ENCODE peak calls at places on chromosomes 5 and 9, in seven cellular contexts. A is H1, Q is PC-3, I is astrocyte, J is DND-41, R is neural progenitor cell, H is fibroblast of lung. K is an unnamed sample.

GRCh38 chr9:110114888-110115259 is 93.1 kb downstream of the C9orf152 start:
- DNase-seq in R (no peak), J (no peak), I (no peak), A (no peak), H (peak), Q (no peak), K (no peak)

GRCh38 chr5:2182020-2182419 is 299.3 kb upstream of the IRX4 start:
- DNase-seq in A (no peak), R (no peak), Q (no peak), H (no peak), I (no peak), J (no peak), K (no peak)

GRCh38 chr5:36152324-36153298 is 700 bp downstream of the SKP2 start:
- DNase-seq in R (peak), H (peak), Q (peak), A (no peak), J (peak), I (peak), K (peak)

GRCh38 chr5:95441631-95442030 is 50.5 kb downstream of the FAM81B start:
- DNase-seq in R (peak), Q (no peak), H (no peak), J (no peak), A (no peak), I (no peak), K (no peak)

GRCh38 chr9:31639444-31639843 is 745.0 kb upstream of the ACO1 start:
- DNase-seq in R (peak), H (no peak), A (no peak), J (no peak), I (no peak), Q (no peak), K (no peak)

GRCh38 chr9:29822458-29822857 is 2249.2 kb upstream of the C9orf72 start:
- DNase-seq in A (no peak), H (no peak), I (no peak), R (no peak), J (no peak), Q (no peak), K (no peak)

GRCh38 chr5:9108156-9108555 is 437.7 kb downstream of the SEMA5A start:
- DNase-seq in J (no peak), I (no peak), Q (no peak), R (peak), H (no peak), A (no peak), K (no peak)

GRCh38 chr5:133048993-133049725 is 2.7 kb upstream of the HSPA4 start:
- DNase-seq in A (no peak), Q (no peak), I (peak), H (peak), R (no peak), J (no peak), K (no peak)

DNA sequence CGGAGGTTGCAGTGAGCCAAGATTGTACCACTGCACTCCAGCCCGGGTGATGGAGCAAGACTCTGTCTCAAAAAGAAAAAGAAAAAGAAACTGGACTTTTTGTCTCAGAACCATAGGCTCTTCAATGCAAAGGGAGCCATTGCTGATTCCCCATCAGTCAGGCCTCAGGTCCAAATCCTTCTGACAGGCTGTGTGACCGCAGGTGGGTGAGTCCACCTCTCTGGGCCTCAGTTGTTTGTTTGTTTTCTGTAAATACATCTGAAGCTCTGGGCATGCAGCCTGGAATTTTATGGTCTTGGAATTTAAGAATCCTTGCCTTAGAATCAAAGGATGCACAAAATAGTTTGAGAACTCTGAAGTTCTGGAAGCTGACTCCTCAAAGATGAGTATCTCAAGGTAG is 21.1 kb upstream of the TOR2A start:
- DNase-seq in Q (no peak), R (no peak), A (no peak), H (no peak), I (no peak), J (no peak), K (no peak)
- H3K27ac ChIP-seq in Q (no peak), R (no peak), A (no peak), H (no peak), I (no peak), J (no peak), K (no peak)

DNA sequence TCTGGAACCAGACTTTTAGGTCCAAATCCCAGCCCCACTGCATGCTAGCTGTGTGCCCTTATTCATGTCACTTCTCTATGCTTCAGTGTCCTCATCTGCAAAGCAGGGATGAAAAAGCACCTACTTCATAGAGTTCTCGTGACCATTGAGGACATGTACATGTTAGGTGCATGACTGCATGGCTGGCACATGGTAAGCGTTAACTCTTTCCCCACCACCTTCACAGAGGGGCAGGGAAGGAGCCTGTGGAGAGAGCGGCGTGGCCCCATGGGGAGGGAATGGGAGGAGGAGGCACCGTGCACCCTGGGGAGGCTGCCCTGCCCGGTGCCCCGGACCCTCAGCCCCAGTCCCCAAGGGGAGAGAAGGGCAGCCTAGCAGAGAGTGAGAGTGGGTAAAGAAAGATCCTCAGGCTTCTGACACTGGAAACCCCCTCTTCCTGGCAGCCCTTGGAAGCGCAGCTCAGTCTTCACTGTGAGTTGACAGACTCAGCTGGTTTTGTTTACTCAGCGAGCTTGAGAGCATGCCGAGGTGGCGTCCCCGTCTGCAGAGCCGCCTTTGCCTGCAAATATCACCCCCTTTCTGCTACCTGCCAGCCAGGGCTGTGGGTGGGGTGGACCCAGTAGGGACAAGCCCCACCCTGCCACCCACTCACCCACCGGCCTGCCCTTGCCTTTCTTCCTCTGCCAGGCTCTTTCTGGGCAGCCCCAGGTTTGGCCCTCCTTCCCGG is 10.6 kb upstream of the ANGPTL2 start:
- DNase-seq in R (peak), A (peak), Q (no peak), J (no peak), H (peak), I (peak), K (no peak)
- H3K9ac ChIP-seq in R (no peak), A (no peak), Q (no peak), J (no peak), H (peak), I (peak), K (no peak)

DNA sequence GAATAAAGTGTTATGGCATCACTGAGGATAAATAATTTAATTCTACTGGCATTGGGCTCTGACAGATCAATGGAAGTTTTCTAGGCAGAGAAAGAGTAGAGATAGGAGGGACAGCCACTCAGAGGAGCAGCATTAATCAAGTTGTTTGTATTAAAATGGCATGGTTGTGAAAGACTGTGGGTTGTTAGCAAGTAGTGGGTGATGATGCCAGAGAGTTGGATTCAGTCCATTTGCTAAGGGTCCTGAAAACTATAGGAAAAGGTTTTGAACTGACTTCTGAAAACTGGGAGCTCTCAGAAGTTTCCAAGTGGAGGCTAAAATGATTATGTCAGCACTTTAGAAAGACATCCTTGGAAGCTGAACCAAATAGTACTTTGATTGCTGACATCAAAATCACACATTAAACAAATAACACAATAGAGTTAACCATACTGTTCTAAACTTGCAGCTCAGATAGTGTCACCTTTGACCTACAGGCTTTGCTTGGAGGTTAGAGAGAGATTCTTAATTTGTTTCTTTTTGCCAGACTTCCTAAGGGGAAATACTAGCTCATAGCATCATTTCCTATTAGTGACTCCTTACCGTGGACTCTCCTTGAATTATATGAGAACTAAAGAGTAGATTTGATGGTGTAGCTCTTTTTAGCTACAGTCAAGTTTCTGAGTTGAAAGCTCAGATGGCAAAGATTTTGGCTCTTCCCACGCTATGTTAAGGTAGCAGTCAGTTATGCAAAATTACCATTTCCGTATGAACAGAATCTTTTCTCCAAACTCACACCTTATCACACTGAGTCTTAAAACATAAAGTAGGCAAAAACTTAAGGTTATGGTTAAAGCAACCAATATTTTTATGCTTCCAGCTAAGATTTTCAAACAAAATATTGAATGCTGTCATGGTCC is 277.1 kb downstream of the NR3C1 start:
- DNase-seq in A (no peak), J (no peak), H (no peak), I (no peak), R (no peak), Q (no peak), K (no peak)
- H3K27ac ChIP-seq in A (no peak), J (no peak), H (no peak), I (no peak), R (no peak), Q (no peak), K (no peak)

DNA sequence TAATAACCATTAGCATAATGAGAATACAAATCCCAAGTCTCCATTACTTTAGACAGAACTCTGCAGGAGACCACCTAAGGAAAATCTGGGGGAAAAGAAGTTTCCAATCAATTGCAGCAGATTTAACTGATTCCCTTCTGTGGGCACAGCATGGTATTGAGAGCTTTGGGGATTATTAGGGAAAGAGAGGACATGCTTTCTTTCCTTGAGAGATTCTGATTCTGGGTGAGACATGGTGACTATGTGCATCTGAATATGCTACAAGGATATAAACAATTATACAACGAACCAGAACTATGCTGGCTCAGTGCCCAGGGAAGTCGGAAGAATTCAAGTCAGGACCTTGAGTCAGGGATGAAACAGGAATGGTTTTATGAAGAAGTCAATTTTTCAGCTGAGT is 183.7 kb downstream of the PDE4D start:
- DNase-seq in R (peak), A (no peak), H (peak), Q (peak), I (peak), J (no peak), K (no peak)
- H3K9ac ChIP-seq in R (no peak), A (no peak), H (no peak), Q (no peak), I (no peak), J (no peak), K (no peak)

DNA sequence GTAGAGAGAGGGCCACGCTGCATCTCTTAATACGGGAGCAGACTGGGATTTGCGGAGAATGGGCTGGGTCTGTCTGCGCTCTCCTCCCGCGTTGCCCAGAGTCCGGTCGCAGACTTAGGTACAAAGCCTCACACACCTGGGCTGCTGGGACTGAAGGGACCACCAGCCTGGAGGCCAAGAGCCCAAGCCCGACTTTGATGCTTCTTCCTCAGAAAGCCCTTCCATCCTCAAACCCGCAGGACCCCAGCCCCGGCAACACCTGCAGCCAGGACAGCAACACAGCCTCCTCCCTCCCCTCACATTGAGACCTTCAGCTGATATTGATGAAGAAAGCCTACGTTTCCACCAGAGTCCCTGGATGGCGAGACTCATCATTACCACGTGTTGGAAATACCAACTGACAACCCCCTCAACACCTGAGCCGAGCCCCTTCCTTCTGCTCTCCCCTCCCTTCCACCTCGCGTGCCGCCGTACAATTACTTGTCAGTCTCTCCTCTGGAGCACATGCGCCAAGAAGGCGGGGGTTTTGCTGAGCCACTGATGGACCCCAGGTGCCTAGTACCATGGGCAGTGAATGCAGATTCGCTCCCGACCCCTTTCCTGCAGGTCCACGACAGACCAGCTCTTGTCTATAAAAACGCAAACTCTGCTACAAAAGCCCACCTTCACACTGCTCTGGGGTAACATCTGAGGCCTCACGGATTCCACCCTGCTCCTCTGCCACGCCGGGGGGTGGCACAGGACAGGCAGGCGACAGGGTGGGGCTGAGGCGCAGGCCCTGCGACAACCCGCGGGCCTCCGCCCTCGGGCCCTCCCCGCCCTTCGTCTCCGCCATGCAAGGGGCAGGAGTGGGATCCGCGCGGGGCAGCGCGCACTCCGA is 840 bp downstream of the ASB6 start:
- DNase-seq in H (no peak), A (no peak), I (no peak), Q (no peak), R (no peak), J (no peak), K (no peak)
- H3K27ac ChIP-seq in H (peak), A (no peak), I (peak), Q (no peak), R (no peak), J (peak), K (peak)

DNA sequence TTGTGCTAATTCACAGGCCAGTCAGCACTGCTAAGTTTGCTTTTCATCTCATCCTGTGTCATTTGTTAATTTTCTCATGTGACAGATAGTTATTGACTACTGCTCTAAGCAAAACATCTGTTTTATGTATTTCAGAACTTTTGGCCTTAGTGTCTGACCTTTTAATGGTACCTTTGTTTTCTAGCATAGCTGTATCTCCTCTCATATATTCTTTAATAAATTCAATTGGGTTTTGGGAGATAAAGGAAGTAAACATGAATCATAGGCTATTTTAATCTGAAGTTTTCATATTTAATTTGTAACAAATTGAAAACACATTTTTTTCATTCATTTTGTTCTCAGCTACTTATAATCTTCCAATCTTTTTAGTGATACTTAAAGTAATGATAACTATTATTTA is 13.1 kb downstream of the NDUFAF2 start:
- DNase-seq in I (no peak), A (no peak), J (no peak), Q (no peak), R (no peak), H (no peak), K (no peak)
- H3K9ac ChIP-seq in I (no peak), A (no peak), J (no peak), Q (no peak), R (no peak), H (no peak), K (no peak)

GRCh38 chr5:137091473-137091872 is 407.7 kb downstream of the SPOCK1 start:
- DNase-seq in J (no peak), A (no peak), R (peak), Q (peak), H (peak), I (no peak), K (no peak)
- H3K27ac ChIP-seq in J (no peak), A (no peak), R (peak), Q (no peak), H (no peak), I (no peak), K (no peak)

GRCh38 chr5:151094861-151095260 is 14.0 kb upstream of the TNIP1 start:
- DNase-seq in R (no peak), A (no peak), J (no peak), I (no peak), H (no peak), Q (no peak), K (peak)
- H3K9ac ChIP-seq in R (no peak), A (no peak), J (no peak), I (peak), H (no peak), Q (peak), K (peak)

DNA sequence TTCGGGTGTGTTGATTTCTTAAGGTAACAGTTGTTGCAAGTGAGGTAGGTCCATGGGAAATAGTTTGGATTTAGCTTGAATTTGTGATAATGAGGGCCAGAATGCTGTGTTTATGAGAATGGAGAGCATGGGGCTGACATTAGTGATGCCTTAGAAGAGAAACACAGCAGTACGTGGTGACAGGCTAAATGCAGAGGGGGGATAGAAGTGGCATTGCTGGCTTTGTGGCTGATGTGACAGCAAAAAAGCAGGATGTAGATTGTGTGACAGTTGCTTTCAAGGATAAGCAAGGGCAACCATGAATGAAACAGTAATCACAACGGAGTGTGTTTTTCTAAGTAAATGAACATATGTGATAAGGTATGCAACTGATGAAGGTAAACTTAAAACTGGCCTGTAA is 103.4 kb upstream of the SGCD start:
- DNase-seq in Q (no peak), H (no peak), R (no peak), A (no peak), J (no peak), I (no peak), K (no peak)
- H3K27ac ChIP-seq in Q (no peak), H (no peak), R (no peak), A (no peak), J (no peak), I (no peak), K (no peak)

GRCh38 chr9:128007566-128008138 is 26.9 kb upstream of the EEIG1 start:
- DNase-seq in J (peak), Q (peak), H (peak), A (no peak), I (peak), R (no peak), K (peak)
- H3K9ac ChIP-seq in J (no peak), Q (no peak), H (no peak), A (no peak), I (no peak), R (no peak), K (no peak)

K was measured in colonic mucosa.